ENCODE peak calls at places on chromosomes 13 and 19, in nine cellular contexts. P is stimulated activated effector memory CD8-positive, alpha-beta T cell treated with anti-CD3 and anti-CD28 coated beads, Interleukin-12 subunit alpha, Interleukin-12 subunit beta, amount 100 ng/mL, for 72 hours; G is AG09309; H is occipital lobe; L is GM23248; S is ELR; Y is nephron progenitor cell; R is pancreas; O is MV-4-11. J is an unnamed sample.

GRCh38 chr13:101424381-101425155 is 8.3 kb upstream of the NALCN start:
- DNase-seq in P (no peak), G (no peak), H (peak), L (peak), S (peak), Y (no peak), R (no peak), O (no peak), J (peak)

GRCh38 chr13:101451641-101452040 is 834 bp upstream of the ITGBL1 start:
- DNase-seq in P (no peak), G (no peak), H (no peak), L (no peak), S (no peak), Y (no peak), R (no peak), O (no peak), J (no peak)

GRCh38 chr19:42078538-42079275 is 2.7 kb downstream of the ZNF574 start:
- DNase-seq in P (no peak), G (no peak), H (no peak), L (peak), S (no peak), Y (no peak), R (no peak), O (no peak), J (no peak)

GRCh38 chr19:19399733-19400438 is 5.6 kb upstream of the GATAD2A start:
- DNase-seq in P (no peak), G (no peak), H (no peak), L (peak), S (peak), Y (no peak), R (no peak), O (no peak), J (no peak)

GRCh38 chr19:18896421-18896841 is 473 bp upstream of the CERS1 start:
- DNase-seq in P (no peak), G (no peak), H (peak), L (peak), S (no peak), Y (no peak), R (no peak), O (no peak), J (peak)

GRCh38 chr13:109610517-109610916 is 175.9 kb downstream of the IRS2 start:
- DNase-seq in P (no peak), G (no peak), H (no peak), L (peak), S (peak), Y (peak), R (no peak), O (no peak), J (no peak)

GRCh38 chr13:114044486-114044885 is 70.6 kb upstream of the C13orf46 start:
- DNase-seq in P (no peak), G (no peak), H (no peak), L (peak), S (no peak), Y (no peak), R (no peak), O (peak), J (no peak)

GRCh38 chr13:94112227-94112626 is 367.3 kb downstream of the DCT start:
- DNase-seq in P (no peak), G (peak), H (no peak), L (peak), S (peak), Y (no peak), R (peak), O (no peak), J (no peak)

GRCh38 chr19:34481861-34482379 is 362 bp downstream of the WTIP start:
- DNase-seq in P (no peak), G (peak), H (no peak), L (peak), S (peak), Y (no peak), R (no peak), O (no peak), J (no peak)

GRCh38 chr19:11142528-11143171 is 12.9 kb downstream of the SPC24 start:
- DNase-seq in P (no peak), G (peak), H (peak), L (peak), S (peak), Y (peak), R (peak), O (no peak), J (peak)

GRCh38 chr13:105389373-105389772 is 1146.1 kb downstream of the EFNB2 start:
- DNase-seq in P (no peak), G (no peak), H (no peak), L (no peak), S (no peak), Y (no peak), R (no peak), O (peak), J (no peak)

GRCh38 chr13:34849406-34849805 is 92.7 kb upstream of the NBEA start:
- DNase-seq in P (no peak), G (no peak), H (no peak), L (no peak), S (no peak), Y (no peak), R (no peak), O (no peak), J (no peak)

GRCh38 chr13:66927562-66927961 is 302.6 kb downstream of the PCDH9 start:
- DNase-seq in P (no peak), G (no peak), H (no peak), L (no peak), S (no peak), Y (no peak), R (no peak), O (no peak), J (no peak)

GRCh38 chr13:106499905-106500304 is 35.6 kb downstream of the EFNB2 start:
- DNase-seq in P (no peak), G (no peak), H (no peak), L (no peak), S (peak), Y (no peak), R (no peak), O (peak), J (peak)

GRCh38 chr13:112250788-112251445 is 125.2 kb upstream of the SPACA7 start:
- DNase-seq in P (peak), G (no peak), H (no peak), L (no peak), S (no peak), Y (no peak), R (no peak), O (no peak), J (no peak)

GRCh38 chr13:25932353-25932752 is 119.5 kb downstream of the SHISA2 start:
- DNase-seq in P (no peak), G (no peak), H (no peak), L (no peak), S (no peak), Y (no peak), R (no peak), O (no peak), J (no peak)

GRCh38 chr19:45514376-45515051 is 7.2 kb downstream of the VASP start:
- DNase-seq in P (peak), G (no peak), H (no peak), L (no peak), S (no peak), Y (no peak), R (peak), O (no peak), J (no peak)

GRCh38 chr13:36214163-36214921 is at the start of gene SOHLH2:
- DNase-seq in P (no peak), G (no peak), H (no peak), L (no peak), S (no peak), Y (no peak), R (no peak), O (no peak), J (no peak)

GRCh38 chr19:17957887-17958286 is 9.0 kb upstream of the KCNN1 start:
- DNase-seq in P (no peak), G (no peak), H (no peak), L (no peak), S (no peak), Y (no peak), R (no peak), O (no peak), J (no peak)